ENCODE peak calls at places on chromosomes 2 and 18, in five cellular contexts. One of them, this sample, is unnamed.

GRCh38 chr2:127065932-127066318 is 41.0 kb downstream of the BIN1 start:
- DNase-seq in K562: no peak
- DNase-seq in SK-N-SH: no peak
- DNase-seq in GM12878: no peak
- DNase-seq in HepG2: no peak
- DNase-seq in this sample: no peak

GRCh38 chr2:40401896-40402295 is 50.0 kb downstream of the SLC8A1 start:
- DNase-seq in HepG2: no peak
- DNase-seq in K562: no peak
- DNase-seq in SK-N-SH: no peak
- DNase-seq in GM12878: no peak
- DNase-seq in this sample: no peak

GRCh38 chr18:27860701-27861107 is 316.2 kb downstream of the CDH2 start:
- DNase-seq in GM12878: peak; percentile 9
- DNase-seq in SK-N-SH: no peak
- DNase-seq in K562: no peak
- DNase-seq in HepG2: peak; percentile 30
- DNase-seq in this sample: no peak

GRCh38 chr2:37367310-37367709 is 22.9 kb downstream of the QPCT start:
- DNase-seq in K562: no peak
- DNase-seq in GM12878: no peak
- DNase-seq in HepG2: no peak
- DNase-seq in SK-N-SH: no peak
- DNase-seq in this sample: no peak

GRCh38 chr2:120539937-120540718 is 194.2 kb downstream of the INHBB start:
- DNase-seq in GM12878: no peak
- DNase-seq in HepG2: peak; percentile 94
- DNase-seq in SK-N-SH: peak; percentile 45
- DNase-seq in K562: no peak
- DNase-seq in this sample: peak; percentile 46

GRCh38 chr2:67996772-67997527 is 65.9 kb downstream of the C1D start:
- DNase-seq in GM12878: no peak
- DNase-seq in HepG2: no peak
- DNase-seq in K562: no peak
- DNase-seq in SK-N-SH: no peak
- DNase-seq in this sample: no peak

GRCh38 chr18:10015941-10016819 is 102.4 kb downstream of the VAPA start:
- DNase-seq in HepG2: no peak
- DNase-seq in GM12878: no peak
- DNase-seq in SK-N-SH: peak; percentile 34
- DNase-seq in K562: no peak
- DNase-seq in this sample: no peak

GRCh38 chr18:8052237-8052701 is 485.2 kb downstream of the PTPRM start:
- DNase-seq in K562: no peak
- DNase-seq in GM12878: no peak
- DNase-seq in HepG2: peak; percentile 3
- DNase-seq in SK-N-SH: no peak
- DNase-seq in this sample: no peak

GRCh38 chr2:186748354-186748753 is 54.5 kb downstream of the FAM171B start:
- DNase-seq in SK-N-SH: peak; percentile 34
- DNase-seq in K562: no peak
- DNase-seq in HepG2: no peak
- DNase-seq in GM12878: no peak
- DNase-seq in this sample: no peak

GRCh38 chr2:234661849-234662248 is 165.0 kb upstream of the ARL4C start:
- DNase-seq in SK-N-SH: no peak
- DNase-seq in HepG2: no peak
- DNase-seq in K562: no peak
- DNase-seq in GM12878: no peak
- DNase-seq in this sample: no peak
- TF ChIP-seq FOXM1 in SK-N-SH: no peak
- TF ChIP-seq FOXM1 in HepG2: no peak
- TF ChIP-seq FOXM1 in K562: no peak
- TF ChIP-seq FOXM1 in GM12878: no peak
- TF ChIP-seq FOXM1 in this sample: no peak

GRCh38 chr2:236261452-236261851 is 2.8 kb downstream of the ASB18 start:
- DNase-seq in HepG2: no peak
- DNase-seq in GM12878: no peak
- DNase-seq in SK-N-SH: no peak
- DNase-seq in K562: no peak
- DNase-seq in this sample: no peak
- TF ChIP-seq FOXM1 in HepG2: no peak
- TF ChIP-seq FOXM1 in GM12878: no peak
- TF ChIP-seq FOXM1 in SK-N-SH: no peak
- TF ChIP-seq FOXM1 in K562: no peak
- TF ChIP-seq FOXM1 in this sample: no peak

DNA sequence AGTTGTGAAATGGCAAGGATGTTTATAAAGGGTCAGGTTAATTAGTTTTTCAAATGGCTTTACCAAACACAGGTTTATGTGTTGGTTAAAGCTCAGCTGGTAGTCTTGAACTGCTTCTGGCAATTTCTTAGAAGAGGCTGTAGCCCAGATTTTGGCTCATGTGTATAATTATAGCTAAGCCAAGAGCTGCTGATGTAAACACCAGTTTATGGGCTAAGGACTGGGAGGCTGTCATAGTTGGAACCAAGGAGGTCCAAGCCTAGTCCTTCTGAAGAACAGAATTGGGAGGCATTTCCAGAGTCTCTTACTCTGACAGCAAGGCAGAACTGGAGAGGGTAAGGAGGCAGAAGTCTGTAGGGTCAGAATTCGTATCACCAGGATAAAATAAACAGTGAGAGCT is 25.4 kb downstream of the UBE2E3 start:
- DNase-seq in K562: no peak
- DNase-seq in GM12878: no peak
- DNase-seq in SK-N-SH: no peak
- DNase-seq in HepG2: no peak
- DNase-seq in this sample: no peak
- TF ChIP-seq FOXM1 in K562: no peak
- TF ChIP-seq FOXM1 in GM12878: no peak
- TF ChIP-seq FOXM1 in SK-N-SH: no peak
- TF ChIP-seq FOXM1 in HepG2: no peak
- TF ChIP-seq FOXM1 in this sample: no peak

DNA sequence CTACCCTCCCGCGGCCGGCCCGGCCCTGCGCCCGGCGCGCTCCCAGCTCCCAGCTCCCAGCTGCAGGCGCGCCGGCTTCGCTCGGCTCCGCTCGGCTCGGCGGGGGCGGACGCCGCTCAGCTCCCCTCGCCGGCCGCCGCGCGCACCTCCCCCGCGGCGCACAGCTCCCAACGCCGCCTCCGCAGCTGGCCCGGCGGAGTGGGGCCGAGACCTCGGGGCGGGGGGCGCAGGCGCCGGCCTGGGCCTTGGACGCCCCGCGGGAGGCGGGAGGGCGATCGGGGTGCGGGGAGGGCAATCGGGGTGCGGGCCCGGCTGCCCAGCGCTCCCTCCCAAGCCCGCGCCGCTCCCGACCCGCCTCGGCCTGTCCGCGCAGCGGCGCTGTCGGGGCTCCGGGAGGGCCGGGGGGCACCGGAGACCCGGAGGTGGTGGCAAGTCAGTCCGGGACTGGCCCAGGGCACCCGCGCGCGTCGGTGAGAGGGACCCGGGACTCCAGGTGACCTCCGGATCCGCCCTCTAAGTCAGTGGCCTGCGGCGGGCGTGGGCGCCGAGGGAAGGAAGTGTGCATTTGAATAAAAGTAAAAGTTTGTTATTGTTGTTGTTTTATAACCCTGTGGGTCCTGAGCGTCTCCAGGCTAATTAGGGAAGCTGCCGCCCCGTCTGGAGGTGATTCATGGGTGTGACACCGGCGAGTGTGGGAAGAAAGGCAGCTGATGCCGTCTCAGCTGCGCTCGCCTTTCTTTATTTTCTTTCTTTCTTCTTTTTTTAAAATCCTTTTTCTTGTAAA is at the start of gene CRACDL:
- DNase-seq in GM12878: no peak
- DNase-seq in SK-N-SH: peak; percentile 84
- DNase-seq in K562: no peak
- DNase-seq in HepG2: no peak
- DNase-seq in this sample: peak; percentile 64
- TF ChIP-seq FOXM1 in GM12878: no peak
- TF ChIP-seq FOXM1 in SK-N-SH: no peak
- TF ChIP-seq FOXM1 in K562: no peak
- TF ChIP-seq FOXM1 in HepG2: no peak
- TF ChIP-seq FOXM1 in this sample: no peak

DNA sequence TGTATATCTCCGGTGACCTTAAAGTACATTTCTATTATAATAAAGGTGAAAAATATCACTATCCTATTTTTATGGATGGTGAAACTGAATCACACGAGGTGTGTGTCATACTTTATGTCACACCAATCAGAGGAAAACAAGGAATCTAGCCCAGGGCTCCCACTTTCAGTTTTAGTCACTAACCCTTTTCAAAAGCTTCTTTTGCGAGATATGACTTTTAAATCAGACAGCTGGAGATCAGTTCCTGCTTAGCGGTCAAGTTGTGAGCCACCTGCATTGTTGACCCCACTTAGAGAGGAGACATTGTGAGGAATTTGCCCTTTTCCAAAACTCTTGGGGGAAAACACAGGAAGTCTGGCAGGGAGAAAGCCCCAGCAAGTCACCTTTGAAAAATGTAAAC is 70.5 kb downstream of the CPS1 start:
- DNase-seq in GM12878: no peak
- DNase-seq in K562: no peak
- DNase-seq in SK-N-SH: no peak
- DNase-seq in HepG2: peak; percentile 3
- DNase-seq in this sample: no peak
- TF ChIP-seq FOXM1 in GM12878: no peak
- TF ChIP-seq FOXM1 in K562: no peak
- TF ChIP-seq FOXM1 in SK-N-SH: no peak
- TF ChIP-seq FOXM1 in HepG2: no peak
- TF ChIP-seq FOXM1 in this sample: no peak

GRCh38 chr18:53984021-53984420 is 240.4 kb downstream of the MBD2 start:
- DNase-seq in GM12878: no peak
- DNase-seq in SK-N-SH: no peak
- DNase-seq in K562: no peak
- DNase-seq in HepG2: no peak
- DNase-seq in this sample: no peak
- TF ChIP-seq FOXM1 in GM12878: no peak
- TF ChIP-seq FOXM1 in SK-N-SH: no peak
- TF ChIP-seq FOXM1 in K562: no peak
- TF ChIP-seq FOXM1 in HepG2: no peak
- TF ChIP-seq FOXM1 in this sample: no peak

DNA sequence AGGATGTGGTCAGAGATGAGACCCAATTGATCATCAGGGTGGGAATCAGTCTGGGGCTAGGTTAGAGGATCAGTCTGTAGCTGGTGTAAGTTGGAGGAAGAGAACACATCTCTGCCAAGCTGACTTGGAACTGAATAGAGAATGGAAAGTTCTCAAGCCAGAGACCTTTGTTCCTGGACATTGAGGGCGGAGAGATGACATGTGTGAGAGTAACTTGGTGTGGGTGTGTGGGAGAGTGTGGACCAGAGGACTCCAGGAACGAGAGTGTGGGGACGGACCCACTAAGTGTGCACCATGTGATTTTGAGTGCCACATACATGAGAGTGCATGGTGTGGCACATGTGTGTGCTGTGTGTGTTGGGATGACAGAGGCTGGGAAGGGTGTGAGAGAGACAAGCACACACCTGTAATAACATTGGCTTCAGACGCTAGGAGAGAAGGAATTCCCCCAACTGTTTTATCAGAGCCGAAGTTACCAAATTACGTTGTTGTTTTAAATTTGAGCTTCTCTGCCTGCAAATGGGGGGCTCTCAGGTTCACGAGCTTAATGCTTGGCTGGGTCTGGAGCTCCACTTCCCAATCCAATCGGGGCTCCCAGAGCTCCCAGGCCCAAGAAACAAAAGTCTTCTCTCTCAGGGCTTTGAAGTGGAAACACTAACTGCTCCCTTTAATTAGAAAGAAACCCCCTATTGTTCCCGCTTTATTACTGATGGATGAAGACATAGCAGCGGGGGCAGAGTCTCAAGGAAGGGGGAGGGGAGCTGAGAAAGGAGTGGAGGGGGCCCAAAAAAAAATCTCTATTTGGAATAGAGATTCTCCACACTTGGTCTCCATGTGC is 15.8 kb upstream of the PKDCC start:
- DNase-seq in SK-N-SH: no peak
- DNase-seq in HepG2: no peak
- DNase-seq in K562: no peak
- DNase-seq in GM12878: no peak
- DNase-seq in this sample: no peak
- TF ChIP-seq FOXM1 in SK-N-SH: no peak
- TF ChIP-seq FOXM1 in HepG2: no peak
- TF ChIP-seq FOXM1 in K562: no peak
- TF ChIP-seq FOXM1 in GM12878: no peak
- TF ChIP-seq FOXM1 in this sample: no peak

GRCh38 chr18:36035253-36035652 is 32.1 kb downstream of the RPRD1A start:
- DNase-seq in SK-N-SH: peak; percentile 53
- DNase-seq in HepG2: no peak
- DNase-seq in GM12878: no peak
- DNase-seq in K562: no peak
- DNase-seq in this sample: no peak
- TF ChIP-seq FOXM1 in SK-N-SH: no peak
- TF ChIP-seq FOXM1 in HepG2: no peak
- TF ChIP-seq FOXM1 in GM12878: no peak
- TF ChIP-seq FOXM1 in K562: no peak
- TF ChIP-seq FOXM1 in this sample: no peak

This sample was measured in HEK293T.